ENCODE peak calls at places on chromosomes 3 and 15, in six cellular contexts. B is AG20443, G is ACHN, P is NB4, Y is NCI-H774, V is K562. R is an unnamed sample.
A peak's percentile ranks its signal among the peaks of the same experiment; 100 is the strongest.

GRCh38 chr15:61243984-61244593 is 15.0 kb upstream of the RORA start:
- DNase-seq in B (no peak), G (no peak), P (no peak), Y (no peak), V (peak; percentile 19), R (no peak)

GRCh38 chr3:117131259-117131658 is 421.7 kb downstream of the TUSC7 start:
- DNase-seq in B (no peak), G (no peak), P (no peak), Y (no peak), V (no peak), R (no peak)

GRCh38 chr3:14416453-14416852 is 14.0 kb downstream of the SLC6A6 start:
- DNase-seq in B (no peak), G (no peak), P (no peak), Y (no peak), V (no peak), R (no peak)

GRCh38 chr3:74009961-74010859 is 385.5 kb upstream of the PDZRN3 start:
- DNase-seq in B (no peak), G (no peak), P (no peak), Y (no peak), V (no peak), R (no peak)

GRCh38 chr3:86695752-86696151 is 295.2 kb downstream of the VGLL3 start:
- DNase-seq in B (no peak), G (no peak), P (no peak), Y (no peak), V (no peak), R (no peak)

GRCh38 chr3:44845528-44846520 is 15.9 kb upstream of the TMEM42 start:
- DNase-seq in B (peak; percentile 47), G (no peak), P (no peak), Y (no peak), V (no peak), R (no peak)

GRCh38 chr3:193708270-193708669 is 115.3 kb downstream of the OPA1 start:
- DNase-seq in B (no peak), G (no peak), P (no peak), Y (no peak), V (no peak), R (no peak)

GRCh38 chr15:40217166-40217785 is 21.6 kb upstream of the PAK6 start:
- DNase-seq in B (peak; percentile 77), G (peak; percentile 75), P (peak; percentile 73), Y (peak; percentile 50), V (peak; percentile 63), R (peak; percentile 51)

GRCh38 chr3:159273608-159274007 is 471.8 kb downstream of the MFSD1 start:
- DNase-seq in B (peak; percentile 60), G (peak; percentile 51), P (peak; percentile 39), Y (no peak), V (no peak), R (peak; percentile 23)

GRCh38 chr3:195388380-195388779 is 54.4 kb downstream of the ACAP2 start:
- DNase-seq in B (no peak), G (no peak), P (no peak), Y (no peak), V (no peak), R (no peak)

GRCh38 chr3:48598323-48599076 is 3.4 kb upstream of the COL7A1 start:
- DNase-seq in B (peak; percentile 92), G (no peak), P (peak; percentile 36), Y (no peak), V (no peak), R (peak; percentile 75)

GRCh38 chr15:85865070-85865684 is 70.5 kb upstream of the KLHL25 start:
- DNase-seq in B (peak; percentile 70), G (peak; percentile 24), P (peak; percentile 56), Y (peak; percentile 4), V (peak; percentile 39), R (peak; percentile 33)

GRCh38 chr3:108473711-108474110 is 36.7 kb downstream of the MYH15 start:
- DNase-seq in B (no peak), G (no peak), P (no peak), Y (no peak), V (no peak), R (no peak)

GRCh38 chr15:97525809-97526208 is 434.7 kb upstream of the ARRDC4 start:
- DNase-seq in B (no peak), G (no peak), P (no peak), Y (no peak), V (no peak), R (no peak)

GRCh38 chr3:47404955-47405790 is 24.4 kb downstream of the PTPN23 start:
- DNase-seq in B (peak; percentile 78), G (no peak), P (no peak), Y (no peak), V (no peak), R (no peak)

GRCh38 chr3:63961891-63962290 is 49.7 kb upstream of the SCAANT1 start:
- DNase-seq in B (no peak), G (peak; percentile 53), P (peak; percentile 41), Y (peak; percentile 27), V (peak; percentile 52), R (peak; percentile 50)

GRCh38 chr3:16290007-16290826 is 25.2 kb downstream of the OXNAD1 start:
- DNase-seq in B (peak; percentile 61), G (peak; percentile 49), P (peak; percentile 64), Y (peak; percentile 28), V (peak; percentile 55), R (peak; percentile 76)

GRCh38 chr15:52334491-52335160 is 39.0 kb upstream of the MYO5C start:
- DNase-seq in B (peak; percentile 34), G (no peak), P (no peak), Y (no peak), V (no peak), R (no peak)

GRCh38 chr3:194269610-194270145 is 81.5 kb downstream of the CPN2 start:
- DNase-seq in B (peak; percentile 75), G (peak; percentile 46), P (no peak), Y (no peak), V (peak; percentile 57), R (no peak)

GRCh38 chr15:39782441-39783138 is at the start of gene FSIP1:
- DNase-seq in B (peak; percentile 99), G (peak; percentile 95), P (peak; percentile 95), Y (peak; percentile 93), V (peak; percentile 98), R (peak; percentile 68)

GRCh38 chr3:8712045-8712870 is 21.3 kb upstream of the CAV3 start:
- DNase-seq in B (peak; percentile 76), G (peak; percentile 44), P (peak; percentile 69), Y (no peak), V (no peak), R (no peak)

GRCh38 chr3:39141211-39141995 is 12.0 kb downstream of the CSRNP1 start:
- DNase-seq in B (peak; percentile 46), G (no peak), P (no peak), Y (no peak), V (no peak), R (no peak)

GRCh38 chr3:184656430-184656990 is 55.4 kb downstream of the MAGEF1 start:
- DNase-seq in B (no peak), G (no peak), P (no peak), Y (no peak), V (no peak), R (no peak)

GRCh38 chr3:131756405-131756804 is 253.6 kb upstream of the MRPL3 start:
- DNase-seq in B (no peak), G (no peak), P (no peak), Y (no peak), V (no peak), R (no peak)

GRCh38 chr3:46163551-46163981 is 44.5 kb downstream of the CCR1 start:
- DNase-seq in B (no peak), G (no peak), P (no peak), Y (no peak), V (no peak), R (no peak)

GRCh38 chr3:14867936-14868570 is 49.3 kb downstream of the FGD5 start:
- DNase-seq in B (no peak), G (no peak), P (no peak), Y (no peak), V (no peak), R (no peak)

GRCh38 chr3:142779591-142779990 is 55.8 kb downstream of the TRPC1 start:
- DNase-seq in B (no peak), G (no peak), P (no peak), Y (no peak), V (no peak), R (no peak)

GRCh38 chr3:44019736-44020135 is 221.9 kb upstream of the TOPAZ1 start:
- DNase-seq in B (no peak), G (no peak), P (no peak), Y (no peak), V (no peak), R (no peak)

GRCh38 chr3:13688034-13688433 is 139.1 kb downstream of the FBLN2 start:
- DNase-seq in B (no peak), G (no peak), P (no peak), Y (no peak), V (no peak), R (no peak)

GRCh38 chr3:192745150-192745549 is 17.8 kb upstream of the FGF12 start:
- DNase-seq in B (no peak), G (no peak), P (no peak), Y (peak; percentile 67), V (no peak), R (no peak)

GRCh38 chr3:53495518-53496501 is 1.4 kb downstream of the CACNA1D start:
- DNase-seq in B (peak; percentile 42), G (no peak), P (no peak), Y (no peak), V (no peak), R (no peak)